ENCODE peak calls at places on chromosomes 1 and 21, in five cellular contexts. One of them, this sample, is unnamed.

GRCh38 chr21:20739421-20739820 is 258.8 kb upstream of the NCAM2 start:
- DNase-seq in mammary epithelial cell: no peak
- DNase-seq in cardiac muscle cell: no peak
- DNase-seq in uterus: no peak
- DNase-seq in transverse colon: no peak
- DNase-seq in this sample: no peak

GRCh38 chr1:161864577-161864976 is 98.5 kb downstream of the ATF6 start:
- DNase-seq in cardiac muscle cell: peak
- DNase-seq in uterus: no peak
- DNase-seq in mammary epithelial cell: no peak
- DNase-seq in transverse colon: no peak
- DNase-seq in this sample: no peak

GRCh38 chr1:65650682-65651081 is 142.0 kb upstream of the PDE4B start:
- DNase-seq in uterus: no peak
- DNase-seq in cardiac muscle cell: no peak
- DNase-seq in mammary epithelial cell: no peak
- DNase-seq in transverse colon: no peak
- DNase-seq in this sample: no peak

GRCh38 chr1:115837762-115838421 is 3.0 kb downstream of the NHLH2 start:
- DNase-seq in uterus: no peak
- DNase-seq in cardiac muscle cell: no peak
- DNase-seq in transverse colon: no peak
- DNase-seq in mammary epithelial cell: no peak
- DNase-seq in this sample: no peak

GRCh38 chr1:19533626-19534025 is 48.3 kb upstream of the CAPZB start:
- DNase-seq in transverse colon: peak
- DNase-seq in cardiac muscle cell: no peak
- DNase-seq in mammary epithelial cell: no peak
- DNase-seq in uterus: no peak
- DNase-seq in this sample: no peak

GRCh38 chr1:165143437-165144065 is 213.0 kb downstream of the LMX1A start:
- DNase-seq in uterus: no peak
- DNase-seq in mammary epithelial cell: peak
- DNase-seq in transverse colon: peak
- DNase-seq in cardiac muscle cell: peak
- DNase-seq in this sample: no peak

GRCh38 chr1:28258628-28259251 is 578 bp upstream of the SESN2 start:
- DNase-seq in mammary epithelial cell: peak
- DNase-seq in uterus: no peak
- DNase-seq in cardiac muscle cell: no peak
- DNase-seq in transverse colon: no peak
- DNase-seq in this sample: no peak

GRCh38 chr1:219398815-219399396 is 214.0 kb downstream of the ZC3H11B start:
- DNase-seq in cardiac muscle cell: no peak
- DNase-seq in transverse colon: no peak
- DNase-seq in uterus: no peak
- DNase-seq in mammary epithelial cell: no peak
- DNase-seq in this sample: no peak

GRCh38 chr1:220750126-220750525 is 2.0 kb downstream of the MTARC2 start:
- DNase-seq in uterus: no peak
- DNase-seq in transverse colon: no peak
- DNase-seq in mammary epithelial cell: no peak
- DNase-seq in cardiac muscle cell: peak
- DNase-seq in this sample: no peak

GRCh38 chr1:218304281-218305039 is 19.4 kb downstream of the RRP15 start:
- DNase-seq in uterus: no peak
- DNase-seq in mammary epithelial cell: peak
- DNase-seq in cardiac muscle cell: peak
- DNase-seq in transverse colon: no peak
- DNase-seq in this sample: no peak
- H3K4me3 ChIP-seq in uterus: no peak
- H3K4me3 ChIP-seq in mammary epithelial cell: no peak
- H3K4me3 ChIP-seq in cardiac muscle cell: no peak
- H3K4me3 ChIP-seq in transverse colon: no peak
- H3K4me3 ChIP-seq in this sample: no peak

GRCh38 chr1:9718006-9718680 is 66.6 kb downstream of the PIK3CD start:
- DNase-seq in uterus: no peak
- DNase-seq in cardiac muscle cell: no peak
- DNase-seq in mammary epithelial cell: no peak
- DNase-seq in transverse colon: no peak
- DNase-seq in this sample: no peak
- H3K27ac ChIP-seq in uterus: peak
- H3K27ac ChIP-seq in cardiac muscle cell: no peak
- H3K27ac ChIP-seq in mammary epithelial cell: no peak
- H3K27ac ChIP-seq in transverse colon: peak
- H3K27ac ChIP-seq in this sample: no peak

GRCh38 chr1:93751391-93752250 is 70.0 kb upstream of the BCAR3 start:
- DNase-seq in uterus: no peak
- DNase-seq in mammary epithelial cell: no peak
- DNase-seq in transverse colon: no peak
- DNase-seq in cardiac muscle cell: no peak
- DNase-seq in this sample: peak

GRCh38 chr1:93750946-93751345 is 69.3 kb upstream of the BCAR3 start:
- DNase-seq in uterus: no peak
- DNase-seq in cardiac muscle cell: no peak
- DNase-seq in mammary epithelial cell: no peak
- DNase-seq in transverse colon: no peak
- DNase-seq in this sample: no peak

GRCh38 chr1:93756656-93757055 is 75.0 kb upstream of the BCAR3 start:
- DNase-seq in transverse colon: no peak
- DNase-seq in mammary epithelial cell: no peak
- DNase-seq in uterus: no peak
- DNase-seq in cardiac muscle cell: no peak
- DNase-seq in this sample: no peak

GRCh38 chr1:93749894-93750301 is 68.3 kb upstream of the BCAR3 start:
- DNase-seq in uterus: no peak
- DNase-seq in transverse colon: no peak
- DNase-seq in cardiac muscle cell: peak
- DNase-seq in mammary epithelial cell: no peak
- DNase-seq in this sample: no peak

DNA sequence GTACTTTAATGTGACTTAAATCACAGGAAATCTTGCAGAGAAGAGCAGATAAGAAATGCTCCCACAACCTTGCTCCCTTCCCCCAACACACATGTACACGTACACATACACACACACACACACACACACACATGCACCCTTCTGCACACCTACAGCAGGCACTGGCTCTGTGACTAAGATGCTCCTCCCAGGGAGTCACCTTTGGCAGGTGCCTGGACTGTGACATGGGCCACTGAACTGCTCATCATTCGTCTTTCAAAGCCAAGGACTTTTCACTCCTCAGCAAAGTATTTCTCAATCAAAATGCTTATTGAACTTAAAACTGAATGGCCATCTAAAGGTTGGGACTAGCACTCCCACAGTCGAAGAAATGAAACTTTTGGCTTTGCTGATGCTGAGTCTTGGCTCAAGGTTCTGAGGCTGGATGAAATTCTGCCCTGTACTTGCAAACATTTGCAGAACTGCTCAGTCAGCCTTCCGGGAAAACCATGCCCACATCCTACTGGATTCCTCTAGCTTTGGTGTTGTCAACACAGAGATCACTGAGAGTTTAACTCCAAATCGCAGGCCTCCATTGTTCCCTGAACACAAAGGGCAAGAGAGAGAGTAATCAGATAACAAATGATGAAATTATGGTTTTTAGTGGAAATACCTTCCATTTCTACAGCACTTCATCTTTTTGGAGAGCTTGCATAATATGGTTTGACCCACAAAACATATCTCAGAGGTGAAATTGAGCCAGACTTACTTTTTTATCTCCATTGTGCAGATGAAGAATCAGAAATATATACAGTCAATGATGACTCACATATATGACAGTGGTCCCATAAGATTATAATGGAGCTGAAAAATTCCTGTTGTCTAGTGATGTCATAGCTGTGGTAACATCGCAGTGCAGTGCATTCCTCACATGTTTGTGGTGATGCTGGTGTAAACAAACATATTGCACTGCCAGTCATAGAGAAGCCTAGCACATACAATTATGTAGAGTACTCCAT is 72.4 kb upstream of the BCAR3 start:
- DNase-seq in cardiac muscle cell: peak
- DNase-seq in mammary epithelial cell: peak
- DNase-seq in transverse colon: no peak
- DNase-seq in uterus: no peak
- DNase-seq in this sample: no peak
- H3K4me3 ChIP-seq in cardiac muscle cell: no peak
- H3K4me3 ChIP-seq in mammary epithelial cell: no peak
- H3K4me3 ChIP-seq in transverse colon: no peak
- H3K4me3 ChIP-seq in uterus: no peak
- H3K4me3 ChIP-seq in this sample: no peak

DNA sequence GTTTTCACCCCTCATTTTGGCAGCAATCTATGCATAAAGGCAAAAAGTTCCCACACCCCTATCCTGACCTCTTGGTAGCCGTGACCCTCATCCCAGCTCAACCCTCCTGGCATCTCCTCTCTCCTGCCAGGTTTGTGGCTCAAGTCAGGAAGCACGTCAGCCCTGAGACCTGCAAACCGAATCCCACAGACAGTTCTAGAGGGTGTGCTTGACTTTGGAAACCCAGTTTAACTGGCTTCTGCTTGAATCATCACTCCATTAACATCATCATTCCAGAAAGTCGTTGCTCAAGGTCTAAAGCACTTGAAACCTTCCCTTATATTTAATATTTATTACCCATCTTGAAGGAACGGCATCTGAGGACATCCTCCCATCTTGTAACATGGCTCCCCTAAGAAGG is 133.4 kb upstream of the ERG start:
- DNase-seq in uterus: no peak
- DNase-seq in transverse colon: no peak
- DNase-seq in cardiac muscle cell: peak
- DNase-seq in mammary epithelial cell: peak
- DNase-seq in this sample: no peak
- H3K27ac ChIP-seq in uterus: no peak
- H3K27ac ChIP-seq in transverse colon: no peak
- H3K27ac ChIP-seq in cardiac muscle cell: no peak
- H3K27ac ChIP-seq in mammary epithelial cell: peak
- H3K27ac ChIP-seq in this sample: no peak

DNA sequence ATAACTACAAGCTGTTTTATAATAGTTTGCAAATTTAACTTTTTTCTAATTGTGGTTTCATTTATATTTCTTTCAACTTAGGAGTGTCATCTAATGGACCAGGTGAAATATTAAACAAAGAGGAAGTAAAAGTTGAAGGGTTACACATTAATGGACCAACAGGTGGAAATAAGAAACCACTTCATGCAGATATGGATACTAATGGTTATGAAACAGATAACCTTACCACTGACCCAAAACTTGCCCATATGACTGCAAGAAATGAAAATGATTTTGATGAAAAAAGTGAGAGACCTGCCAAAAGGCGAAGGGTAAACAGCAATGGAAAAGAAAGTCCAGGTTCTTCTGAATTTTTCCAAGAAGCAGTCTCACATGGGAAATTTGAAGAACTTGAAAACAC is 59.7 kb downstream of the MIER1 start:
- DNase-seq in uterus: no peak
- DNase-seq in mammary epithelial cell: no peak
- DNase-seq in transverse colon: no peak
- DNase-seq in cardiac muscle cell: no peak
- DNase-seq in this sample: no peak
- H3K4me3 ChIP-seq in uterus: no peak
- H3K4me3 ChIP-seq in mammary epithelial cell: no peak
- H3K4me3 ChIP-seq in transverse colon: no peak
- H3K4me3 ChIP-seq in cardiac muscle cell: no peak
- H3K4me3 ChIP-seq in this sample: no peak

DNA sequence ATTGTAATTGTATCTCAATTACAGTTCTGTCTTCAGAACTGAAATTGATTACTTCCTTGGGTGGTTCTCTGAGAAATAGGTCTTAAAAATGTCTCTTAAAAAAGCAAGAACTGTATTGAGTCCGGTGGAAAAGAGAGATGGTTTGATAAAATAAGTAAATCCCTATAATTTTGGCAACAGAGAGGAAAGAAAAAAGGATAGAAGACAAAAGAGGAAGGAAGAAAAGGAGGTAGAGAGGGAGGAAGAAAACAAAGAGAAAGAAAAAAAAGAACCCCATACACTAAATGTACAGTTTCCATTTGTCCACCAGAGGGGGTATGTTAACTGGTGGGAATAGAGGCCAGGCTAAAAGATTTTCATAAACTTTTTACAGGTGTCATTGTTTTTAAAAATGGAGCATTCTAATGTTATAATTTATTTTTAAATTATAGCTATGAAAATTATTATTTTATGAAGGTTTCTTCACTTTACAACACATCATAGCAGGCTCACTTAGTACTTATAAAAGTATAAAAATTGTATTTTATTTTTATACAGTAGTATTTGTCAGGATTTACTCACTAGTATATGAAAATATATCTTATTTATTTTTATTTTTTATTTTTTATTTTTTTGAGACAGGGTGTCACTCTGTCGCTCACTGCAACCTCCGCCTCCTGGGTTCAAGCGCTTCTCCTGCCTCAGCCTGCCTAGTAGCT is 2.1 kb upstream of the UBE2T start:
- DNase-seq in transverse colon: no peak
- DNase-seq in cardiac muscle cell: peak
- DNase-seq in mammary epithelial cell: peak
- DNase-seq in uterus: no peak
- DNase-seq in this sample: no peak
- H3K27ac ChIP-seq in transverse colon: no peak
- H3K27ac ChIP-seq in cardiac muscle cell: no peak
- H3K27ac ChIP-seq in mammary epithelial cell: no peak
- H3K27ac ChIP-seq in uterus: no peak
- H3K27ac ChIP-seq in this sample: no peak

GRCh38 chr21:42429021-42429420 is 25.3 kb downstream of the UBASH3A start:
- DNase-seq in mammary epithelial cell: no peak
- DNase-seq in cardiac muscle cell: no peak
- DNase-seq in transverse colon: no peak
- DNase-seq in uterus: no peak
- DNase-seq in this sample: no peak
- H3K4me3 ChIP-seq in mammary epithelial cell: no peak
- H3K4me3 ChIP-seq in cardiac muscle cell: no peak
- H3K4me3 ChIP-seq in transverse colon: no peak
- H3K4me3 ChIP-seq in uterus: no peak
- H3K4me3 ChIP-seq in this sample: no peak

GRCh38 chr1:111621050-111621449 is 1.5 kb downstream of the RAP1A start:
- DNase-seq in mammary epithelial cell: no peak
- DNase-seq in transverse colon: no peak
- DNase-seq in cardiac muscle cell: peak
- DNase-seq in uterus: no peak
- DNase-seq in this sample: no peak
- H3K27ac ChIP-seq in mammary epithelial cell: peak
- H3K27ac ChIP-seq in transverse colon: peak
- H3K27ac ChIP-seq in cardiac muscle cell: peak
- H3K27ac ChIP-seq in uterus: peak
- H3K27ac ChIP-seq in this sample: peak

GRCh38 chr1:93680121-93681094 is 1.2 kb downstream of the BCAR3 start:
- DNase-seq in uterus: peak
- DNase-seq in mammary epithelial cell: peak
- DNase-seq in cardiac muscle cell: peak
- DNase-seq in transverse colon: peak
- DNase-seq in this sample: peak
- H3K4me3 ChIP-seq in uterus: peak
- H3K4me3 ChIP-seq in mammary epithelial cell: peak
- H3K4me3 ChIP-seq in cardiac muscle cell: peak
- H3K4me3 ChIP-seq in transverse colon: peak
- H3K4me3 ChIP-seq in this sample: peak

DNA sequence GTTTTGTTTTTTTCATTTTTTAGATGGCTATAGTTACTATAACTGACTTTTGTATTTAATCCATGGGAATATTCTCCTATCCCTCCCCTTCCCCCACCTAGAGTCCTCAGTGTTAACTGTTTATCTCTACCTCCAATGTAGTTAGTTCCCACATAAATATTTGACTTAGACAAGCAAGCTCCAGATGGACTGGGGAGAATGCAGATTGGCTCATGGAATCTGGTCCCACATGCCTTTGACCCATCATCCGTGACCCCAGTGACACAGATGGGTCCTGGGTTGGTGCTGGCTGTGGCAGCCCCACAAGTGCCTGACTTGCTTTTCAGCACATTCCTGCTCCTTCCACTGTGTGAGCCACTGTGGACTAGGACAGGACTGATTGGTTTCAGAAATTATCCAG is 41.8 kb downstream of the ATP2B4 start:
- DNase-seq in uterus: no peak
- DNase-seq in mammary epithelial cell: no peak
- DNase-seq in transverse colon: no peak
- DNase-seq in cardiac muscle cell: no peak
- DNase-seq in this sample: no peak
- H3K27ac ChIP-seq in uterus: peak
- H3K27ac ChIP-seq in mammary epithelial cell: no peak
- H3K27ac ChIP-seq in transverse colon: peak
- H3K27ac ChIP-seq in cardiac muscle cell: no peak
- H3K27ac ChIP-seq in this sample: peak

This sample was measured in dorsolateral prefrontal cortex.